ENCODE peak calls at places on chromosomes 7 and 10, in ten cellular contexts. O is CD4-positive, alpha-beta T cell; A is effector CD4-positive, alpha-beta T cell; R is neural crest cell; Q is lung; N is EH; S is C1 segment of cervical spinal cord; T is fibroblast of mammary gland; C is stimulated activated CD4-positive, alpha-beta T cell treated with anti-CD3 and anti-CD28 coated beads, TNF-alpha, amount 100 ng/mL, for 48 hours; V is NB4. Z is an unnamed sample.
A peak's percentile ranks its signal among the peaks of the same experiment; 100 is the strongest.

GRCh38 chr10:88322336-88323063 is 260.6 kb downstream of the RNLS start:
- DNase-seq in O (no peak), T (no peak), S (no peak), R (no peak), Q (no peak), A (no peak), C (no peak), N (no peak), V (no peak), Z (no peak)

GRCh38 chr7:47783456-47784240 is 164.6 kb downstream of the PKD1L1 start:
- DNase-seq in A (no peak), C (no peak), N (peak; percentile 98), V (no peak), T (peak; percentile 96), S (no peak), R (no peak), O (no peak), Q (no peak), Z (no peak)

GRCh38 chr7:141359740-141360413 is 191.3 kb upstream of the AGK start:
- DNase-seq in S (no peak), T (peak; percentile 49), Q (no peak), R (no peak), O (no peak), C (no peak), N (no peak), A (no peak), V (no peak), Z (no peak)

GRCh38 chr10:35456175-35456574 is 119.9 kb downstream of the CCNY start:
- DNase-seq in R (no peak), Q (no peak), A (no peak), O (no peak), N (no peak), T (no peak), V (no peak), C (no peak), S (no peak), Z (no peak)

GRCh38 chr7:27314111-27314510 is 71.5 kb downstream of the EVX1 start:
- DNase-seq in N (no peak), A (no peak), C (no peak), O (no peak), T (no peak), Q (no peak), S (no peak), R (no peak), V (no peak), Z (no peak)

GRCh38 chr7:5638994-5639393 is 142.5 kb downstream of the RNF216 start:
- DNase-seq in C (no peak), A (no peak), O (no peak), T (no peak), V (no peak), N (peak; percentile 62), S (no peak), Q (no peak), R (no peak), Z (no peak)

GRCh38 chr7:7956531-7957221 is 11.9 kb upstream of the GLCCI1 start:
- DNase-seq in O (no peak), C (no peak), V (no peak), N (peak; percentile 82), S (no peak), R (no peak), Q (peak; percentile 67), T (peak; percentile 72), A (no peak), Z (no peak)

GRCh38 chr7:131111-132094 is 61.0 kb upstream of the FAM20C start:
- DNase-seq in Q (no peak), R (no peak), O (no peak), S (peak; percentile 29), T (peak; percentile 29), C (no peak), N (no peak), A (no peak), V (no peak), Z (no peak)

GRCh38 chr10:615583-616152 is 73.8 kb downstream of the DIP2C start:
- DNase-seq in T (peak; percentile 94), A (no peak), V (no peak), S (no peak), Q (no peak), O (no peak), N (peak; percentile 90), R (no peak), C (no peak), Z (no peak)

GRCh38 chr7:118195837-118196474 is 12.0 kb downstream of the LSM8 start:
- DNase-seq in S (peak; percentile 1), T (peak; percentile 75), Q (peak; percentile 52), V (peak; percentile 82), C (peak; percentile 16), R (peak; percentile 60), N (peak; percentile 66), A (peak; percentile 53), O (peak; percentile 44), Z (peak; percentile 56)

GRCh38 chr10:97842658-97843295 is 6.9 kb upstream of the GOLGA7B start:
- DNase-seq in Q (no peak), V (peak; percentile 38), T (no peak), R (no peak), N (peak; percentile 39), S (no peak), C (no peak), O (no peak), A (no peak), Z (no peak)

GRCh38 chr10:13990918-13991317 is 339.8 kb downstream of the FRMD4A start:
- DNase-seq in Q (no peak), R (no peak), O (no peak), V (no peak), C (no peak), A (no peak), T (peak; percentile 71), S (no peak), N (peak; percentile 89), Z (no peak)

GRCh38 chr10:3625959-3626751 is 158.9 kb downstream of the KLF6 start:
- DNase-seq in S (no peak), C (no peak), R (no peak), T (peak; percentile 71), N (peak; percentile 95), Q (no peak), V (no peak), A (no peak), O (no peak), Z (no peak)

GRCh38 chr10:81031774-81032173 is 494.1 kb downstream of the SH2D4B start:
- DNase-seq in R (no peak), Q (no peak), V (no peak), T (no peak), N (no peak), C (no peak), A (no peak), S (no peak), O (no peak), Z (no peak)

GRCh38 chr10:86867149-86867548 is 90.3 kb downstream of the MMRN2 start:
- DNase-seq in Q (no peak), R (no peak), V (no peak), C (no peak), N (no peak), A (no peak), T (no peak), S (no peak), O (no peak), Z (no peak)

GRCh38 chr7:88141025-88141424 is 78.8 kb downstream of the SRI start:
- DNase-seq in O (no peak), A (no peak), T (no peak), R (no peak), S (no peak), V (no peak), Q (no peak), C (no peak), N (no peak), Z (no peak)

GRCh38 chr7:40507166-40507565 is 372.4 kb downstream of the SUGCT start:
- DNase-seq in C (no peak), O (no peak), T (peak; percentile 26), R (no peak), S (no peak), N (no peak), A (no peak), Q (no peak), V (peak; percentile 44), Z (no peak)

GRCh38 chr7:98679741-98680140 is 62.7 kb downstream of the NPTX2 start:
- DNase-seq in C (no peak), Q (no peak), T (no peak), R (no peak), A (no peak), O (no peak), V (no peak), N (no peak), S (no peak), Z (no peak)

GRCh38 chr10:112389147-112389822 is 15.4 kb downstream of the ACSL5 start:
- DNase-seq in S (no peak), A (no peak), Q (peak; percentile 72), C (no peak), V (peak; percentile 72), T (peak; percentile 54), R (no peak), N (peak; percentile 66), O (peak; percentile 29), Z (no peak)

GRCh38 chr7:106129291-106129690 is 17.2 kb upstream of the SYPL1 start:
- DNase-seq in R (no peak), V (no peak), N (peak; percentile 41), Q (no peak), A (no peak), S (no peak), T (no peak), C (no peak), O (no peak), Z (no peak)

GRCh38 chr10:15346440-15347141 is 24.5 kb downstream of the FAM171A1 start:
- DNase-seq in T (peak; percentile 33), V (no peak), C (no peak), R (no peak), Q (no peak), N (peak; percentile 42), A (no peak), O (no peak), S (no peak), Z (no peak)

GRCh38 chr7:34158311-34158710 is 253.0 kb downstream of the BMPER start:
- DNase-seq in N (no peak), T (peak; percentile 41), O (no peak), A (no peak), S (no peak), V (no peak), Q (no peak), R (no peak), C (no peak), Z (no peak)

GRCh38 chr10:112593023-112593422 is 146.0 kb downstream of the VTI1A start:
- DNase-seq in T (no peak), A (no peak), R (no peak), O (no peak), C (no peak), S (no peak), N (no peak), V (no peak), Q (no peak), Z (no peak)

GRCh38 chr7:137381045-137381444 is 37.5 kb upstream of the PTN start:
- DNase-seq in V (no peak), N (no peak), Q (no peak), A (no peak), O (no peak), T (no peak), C (no peak), R (no peak), S (no peak), Z (no peak)

GRCh38 chr10:49254556-49255318 is 44.2 kb upstream of the C10orf71 start:
- DNase-seq in Q (no peak), A (no peak), C (no peak), S (no peak), T (no peak), V (peak; percentile 12), O (no peak), N (no peak), R (no peak), Z (no peak)

GRCh38 chr7:136847858-136848257 is 20.6 kb upstream of the CHRM2 start:
- DNase-seq in R (no peak), N (no peak), O (no peak), C (no peak), A (no peak), V (no peak), Q (no peak), T (no peak), S (no peak), Z (no peak)

GRCh38 chr7:108203433-108204002 is 73.4 kb upstream of the LAMB4 start:
- DNase-seq in S (no peak), V (no peak), Q (no peak), T (no peak), C (no peak), A (no peak), N (no peak), R (no peak), O (no peak), Z (peak; percentile 29)

GRCh38 chr7:107622429-107622828 is 38.2 kb upstream of the SLC26A4 start:
- DNase-seq in N (peak; percentile 86), C (no peak), O (no peak), Q (no peak), T (peak; percentile 90), V (peak; percentile 76), S (no peak), R (no peak), A (no peak), Z (no peak)

Z was measured in NCI-H1092.